ENCODE peak calls at places on chromosomes 13 and 19, in five cellular contexts. One of them, this sample, is unnamed.

GRCh38 chr13:36912983-36913382 is 7.1 kb downstream of the SMAD9 start:
- DNase-seq in H1: no peak
- DNase-seq in BE2C: no peak
- DNase-seq in astrocyte: no peak
- DNase-seq in left lung: no peak
- DNase-seq in this sample: no peak

GRCh38 chr13:97971519-97971918 is 18.0 kb downstream of the IPO5 start:
- DNase-seq in H1: no peak
- DNase-seq in BE2C: no peak
- DNase-seq in astrocyte: no peak
- DNase-seq in left lung: no peak
- DNase-seq in this sample: no peak

GRCh38 chr19:45789035-45789786 is 3.4 kb downstream of the DMWD start:
- DNase-seq in H1: no peak
- DNase-seq in BE2C: no peak
- DNase-seq in astrocyte: no peak
- DNase-seq in left lung: no peak
- DNase-seq in this sample: no peak

GRCh38 chr13:26280295-26280694 is 26.4 kb downstream of the CDK8 start:
- DNase-seq in H1: no peak
- DNase-seq in BE2C: no peak
- DNase-seq in astrocyte: peak; percentile 81
- DNase-seq in left lung: no peak
- DNase-seq in this sample: peak; percentile 9

GRCh38 chr19:23904406-23904805 is 10.3 kb upstream of the ZNF726 start:
- DNase-seq in H1: no peak
- DNase-seq in BE2C: no peak
- DNase-seq in astrocyte: no peak
- DNase-seq in left lung: no peak
- DNase-seq in this sample: no peak

GRCh38 chr19:511101-511841 is 4.0 kb downstream of the TPGS1 start:
- DNase-seq in H1: no peak
- DNase-seq in BE2C: no peak
- DNase-seq in astrocyte: peak; percentile 68
- DNase-seq in left lung: no peak
- DNase-seq in this sample: no peak

GRCh38 chr13:113647351-113648217 is 10.4 kb downstream of the ATP4B start:
- DNase-seq in H1: no peak
- DNase-seq in BE2C: peak; percentile 77
- DNase-seq in astrocyte: peak; percentile 20
- DNase-seq in left lung: peak; percentile 94
- DNase-seq in this sample: peak; percentile 54

GRCh38 chr13:113671066-113672001 is 4.3 kb downstream of the GRK1 start:
- DNase-seq in H1: no peak
- DNase-seq in BE2C: peak; percentile 4
- DNase-seq in astrocyte: no peak
- DNase-seq in left lung: peak; percentile 68
- DNase-seq in this sample: no peak

GRCh38 chr19:44141191-44142013 is at the start of gene ZNF234:
- DNase-seq in H1: no peak
- DNase-seq in BE2C: peak; percentile 81
- DNase-seq in astrocyte: peak; percentile 71
- DNase-seq in left lung: peak; percentile 87
- DNase-seq in this sample: peak; percentile 83

GRCh38 chr13:28494861-28495585 is at the start of gene FLT1:
- DNase-seq in H1: peak; percentile 39
- DNase-seq in BE2C: peak; percentile 47
- DNase-seq in astrocyte: no peak
- DNase-seq in left lung: peak; percentile 89
- DNase-seq in this sample: no peak

GRCh38 chr19:40502647-40503046 is 35.8 kb downstream of the SPTBN4 start:
- DNase-seq in H1: peak; percentile 17
- DNase-seq in BE2C: no peak
- DNase-seq in astrocyte: no peak
- DNase-seq in left lung: no peak
- DNase-seq in this sample: no peak

GRCh38 chr13:49527123-49527522 is 31.4 kb downstream of the PHF11 start:
- DNase-seq in H1: no peak
- DNase-seq in BE2C: no peak
- DNase-seq in astrocyte: no peak
- DNase-seq in left lung: no peak
- DNase-seq in this sample: no peak

GRCh38 chr19:7458675-7459074 is 30.2 kb downstream of the PEX11G start:
- DNase-seq in H1: no peak
- DNase-seq in BE2C: no peak
- DNase-seq in astrocyte: no peak
- DNase-seq in left lung: no peak
- DNase-seq in this sample: no peak

GRCh38 chr13:66424417-66424816 is 805.7 kb downstream of the PCDH9 start:
- DNase-seq in H1: no peak
- DNase-seq in BE2C: no peak
- DNase-seq in astrocyte: peak; percentile 72
- DNase-seq in left lung: no peak
- DNase-seq in this sample: peak; percentile 69

GRCh38 chr13:108494991-108495661 is 134.3 kb upstream of the MYO16 start:
- DNase-seq in H1: no peak
- DNase-seq in BE2C: no peak
- DNase-seq in astrocyte: no peak
- DNase-seq in left lung: no peak
- DNase-seq in this sample: peak; percentile 11

GRCh38 chr13:28718186-28718537 is 608 bp downstream of the SLC46A3 start:
- DNase-seq in H1: no peak
- DNase-seq in BE2C: no peak
- DNase-seq in astrocyte: no peak
- DNase-seq in left lung: no peak
- DNase-seq in this sample: peak; percentile 24

GRCh38 chr19:55319786-55320185 is 5.4 kb downstream of the TMEM150B start:
- DNase-seq in H1: peak; percentile 61
- DNase-seq in BE2C: peak; percentile 76
- DNase-seq in astrocyte: no peak
- DNase-seq in left lung: no peak
- DNase-seq in this sample: peak; percentile 35

GRCh38 chr13:79018166-79018565 is 359.2 kb upstream of the OBI1 start:
- DNase-seq in H1: no peak
- DNase-seq in BE2C: no peak
- DNase-seq in astrocyte: no peak
- DNase-seq in left lung: no peak
- DNase-seq in this sample: no peak

GRCh38 chr19:33505823-33506222 is 15.8 kb downstream of the PEPD start:
- DNase-seq in H1: no peak
- DNase-seq in BE2C: no peak
- DNase-seq in astrocyte: no peak
- DNase-seq in left lung: peak; percentile 3
- DNase-seq in this sample: no peak

GRCh38 chr19:2266183-2266993 is 10.2 kb upstream of the JSRP1 start:
- DNase-seq in H1: no peak
- DNase-seq in BE2C: peak; percentile 80
- DNase-seq in astrocyte: peak; percentile 49
- DNase-seq in left lung: peak; percentile 97
- DNase-seq in this sample: peak; percentile 68

GRCh38 chr13:74067818-74068217 is 66.4 kb downstream of the KLF12 start:
- DNase-seq in H1: no peak
- DNase-seq in BE2C: no peak
- DNase-seq in astrocyte: peak; percentile 52
- DNase-seq in left lung: no peak
- DNase-seq in this sample: peak; percentile 66

GRCh38 chr13:41405367-41405766 is 52.0 kb upstream of the RGCC start:
- DNase-seq in H1: no peak
- DNase-seq in BE2C: no peak
- DNase-seq in astrocyte: no peak
- DNase-seq in left lung: no peak
- DNase-seq in this sample: no peak

GRCh38 chr19:50492303-50493052 is 15.8 kb upstream of the GARIN5A start:
- DNase-seq in H1: no peak
- DNase-seq in BE2C: no peak
- DNase-seq in astrocyte: no peak
- DNase-seq in left lung: no peak
- DNase-seq in this sample: no peak

GRCh38 chr19:46251415-46251814 is 21.9 kb downstream of the IGFL1 start:
- DNase-seq in H1: no peak
- DNase-seq in BE2C: no peak
- DNase-seq in astrocyte: no peak
- DNase-seq in left lung: no peak
- DNase-seq in this sample: no peak

GRCh38 chr19:50831026-50831396 is 2.4 kb downstream of the KLK15 start:
- DNase-seq in H1: no peak
- DNase-seq in BE2C: no peak
- DNase-seq in astrocyte: no peak
- DNase-seq in left lung: no peak
- DNase-seq in this sample: no peak

GRCh38 chr13:62920181-62920580 is 1504.5 kb upstream of the PCDH20 start:
- DNase-seq in H1: no peak
- DNase-seq in BE2C: no peak
- DNase-seq in astrocyte: no peak
- DNase-seq in left lung: no peak
- DNase-seq in this sample: no peak

GRCh38 chr13:22828081-22828480 is 352.7 kb upstream of the SGCG start:
- DNase-seq in H1: no peak
- DNase-seq in BE2C: no peak
- DNase-seq in astrocyte: peak; percentile 5
- DNase-seq in left lung: no peak
- DNase-seq in this sample: peak; percentile 17

GRCh38 chr13:56893843-56894242 is 246.9 kb upstream of the PRR20A start:
- DNase-seq in H1: no peak
- DNase-seq in BE2C: no peak
- DNase-seq in astrocyte: no peak
- DNase-seq in left lung: no peak
- DNase-seq in this sample: no peak

GRCh38 chr13:40273173-40274000 is 393.1 kb downstream of the FOXO1 start:
- DNase-seq in H1: no peak
- DNase-seq in BE2C: no peak
- DNase-seq in astrocyte: no peak
- DNase-seq in left lung: no peak
- DNase-seq in this sample: no peak

GRCh38 chr19:2761876-2762782 is 20.9 kb downstream of the SGTA start:
- DNase-seq in H1: no peak
- DNase-seq in BE2C: no peak
- DNase-seq in astrocyte: no peak
- DNase-seq in left lung: no peak
- DNase-seq in this sample: no peak

GRCh38 chr19:15672580-15673175 is at the start of gene CYP4F12:
- DNase-seq in H1: no peak
- DNase-seq in BE2C: peak; percentile 27
- DNase-seq in astrocyte: no peak
- DNase-seq in left lung: no peak
- DNase-seq in this sample: no peak

GRCh38 chr13:51801631-51802099 is 2.3 kb downstream of the DHRS12 start:
- DNase-seq in H1: no peak
- DNase-seq in BE2C: no peak
- DNase-seq in astrocyte: no peak
- DNase-seq in left lung: no peak
- DNase-seq in this sample: no peak

GRCh38 chr19:34943861-34944573 is 17.3 kb downstream of the ZNF30 start:
- DNase-seq in H1: no peak
- DNase-seq in BE2C: no peak
- DNase-seq in astrocyte: no peak
- DNase-seq in left lung: no peak
- DNase-seq in this sample: no peak

GRCh38 chr19:34936184-34936583 is 9.5 kb downstream of the ZNF30 start:
- DNase-seq in H1: no peak
- DNase-seq in BE2C: no peak
- DNase-seq in astrocyte: no peak
- DNase-seq in left lung: no peak
- DNase-seq in this sample: no peak

GRCh38 chr19:34938886-34939285 is 12.2 kb downstream of the ZNF30 start:
- DNase-seq in H1: no peak
- DNase-seq in BE2C: no peak
- DNase-seq in astrocyte: no peak
- DNase-seq in left lung: no peak
- DNase-seq in this sample: no peak
- H3K36me3 ChIP-seq in H1: peaks cover 20% of the 10 kb centered on the region
- H3K36me3 ChIP-seq in BE2C: peaks cover 21% of the 10 kb centered on the region
- H3K36me3 ChIP-seq in astrocyte: peaks cover 4% of the 10 kb centered on the region
- H3K36me3 ChIP-seq in left lung: no peaks in the 10 kb centered on the region
- H3K36me3 ChIP-seq in this sample: no peaks in the 10 kb centered on the region

GRCh38 chr19:8832132-8833021 is at the start of the genes MBD3L1 and ZNF558:
- DNase-seq in H1: peak; percentile 86
- DNase-seq in BE2C: peak; percentile 98
- DNase-seq in astrocyte: peak; percentile 95
- DNase-seq in left lung: peak; percentile 98
- DNase-seq in this sample: peak; percentile 99

GRCh38 chr19:8831373-8831772 is 731 bp downstream of the ZNF558 start:
- DNase-seq in H1: no peak
- DNase-seq in BE2C: no peak
- DNase-seq in astrocyte: no peak
- DNase-seq in left lung: no peak
- DNase-seq in this sample: no peak

GRCh38 chr19:8835877-8836276 is 3.7 kb downstream of the MBD3L1 start:
- DNase-seq in H1: no peak
- DNase-seq in BE2C: no peak
- DNase-seq in astrocyte: no peak
- DNase-seq in left lung: no peak
- DNase-seq in this sample: no peak

GRCh38 chr19:8831832-8832131 is 322 bp downstream of the ZNF558 start:
- DNase-seq in H1: no peak
- DNase-seq in BE2C: no peak
- DNase-seq in astrocyte: no peak
- DNase-seq in left lung: no peak
- DNase-seq in this sample: no peak

GRCh38 chr19:8835446-8835845 is 3.3 kb downstream of the MBD3L1 start:
- DNase-seq in H1: no peak
- DNase-seq in BE2C: no peak
- DNase-seq in astrocyte: no peak
- DNase-seq in left lung: no peak
- DNase-seq in this sample: no peak
- H3K9me3 ChIP-seq in H1: peaks cover 23% of the 10 kb centered on the region
- H3K9me3 ChIP-seq in BE2C: no peaks in the 10 kb centered on the region
- H3K9me3 ChIP-seq in astrocyte: no peaks in the 10 kb centered on the region
- H3K9me3 ChIP-seq in left lung: no peaks in the 10 kb centered on the region
- H3K9me3 ChIP-seq in this sample: no peaks in the 10 kb centered on the region

DNA sequence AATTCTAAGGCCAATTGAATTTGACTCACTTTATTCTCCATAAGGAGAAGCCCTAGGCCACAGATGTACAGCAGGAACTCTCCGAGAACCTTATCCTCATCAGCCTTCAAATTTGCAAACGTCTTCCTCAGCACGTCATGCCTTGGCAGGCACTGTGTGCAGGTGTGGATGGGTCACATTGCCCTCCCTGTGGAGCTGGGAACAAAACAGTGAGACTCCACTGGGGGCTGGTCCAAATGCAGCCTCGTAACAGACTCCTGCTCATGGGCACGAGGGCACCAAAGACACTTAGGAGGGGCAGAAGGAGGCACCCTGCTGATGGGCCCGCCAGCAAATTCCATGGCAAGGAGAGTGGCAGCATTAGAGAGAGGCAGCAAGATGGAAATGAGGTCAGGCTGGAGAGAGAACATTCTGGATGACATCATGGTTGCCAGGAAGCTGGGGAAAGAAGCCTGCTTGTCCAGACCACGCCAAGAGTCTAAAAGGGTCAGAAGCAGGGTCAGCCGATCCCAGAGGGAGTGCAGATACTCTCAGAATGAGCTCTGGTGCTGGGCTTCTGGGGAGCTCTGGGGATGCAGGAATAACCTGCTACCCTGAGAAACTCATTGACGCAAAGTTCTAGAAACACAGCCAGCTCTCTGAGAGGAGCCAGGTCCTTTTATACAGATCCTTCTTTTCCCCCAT is 242.2 kb downstream of the B3GLCT start:
- DNase-seq in H1: no peak
- DNase-seq in BE2C: peak; percentile 16
- DNase-seq in astrocyte: no peak
- DNase-seq in left lung: no peak
- DNase-seq in this sample: no peak
- H3K36me3 ChIP-seq in H1: no peaks in the 10 kb centered on the region
- H3K36me3 ChIP-seq in BE2C: no peaks in the 10 kb centered on the region
- H3K36me3 ChIP-seq in astrocyte: no peaks in the 10 kb centered on the region
- H3K36me3 ChIP-seq in left lung: no peaks in the 10 kb centered on the region
- H3K36me3 ChIP-seq in this sample: no peaks in the 10 kb centered on the region

GRCh38 chr19:56543776-56544175 is 5.0 kb downstream of the ZFP28 start:
- DNase-seq in H1: no peak
- DNase-seq in BE2C: no peak
- DNase-seq in astrocyte: no peak
- DNase-seq in left lung: no peak
- DNase-seq in this sample: no peak
- H3K9me3 ChIP-seq in H1: peaks cover 12% of the 10 kb centered on the region
- H3K9me3 ChIP-seq in BE2C: peaks cover 3% of the 10 kb centered on the region
- H3K9me3 ChIP-seq in astrocyte: peaks cover 19% of the 10 kb centered on the region
- H3K9me3 ChIP-seq in left lung: peaks cover 4% of the 10 kb centered on the region
- H3K9me3 ChIP-seq in this sample: no peaks in the 10 kb centered on the region

This sample was measured in fibroblast of lung.